ENCODE peak calls at places on chromosomes 13 and 19, in eight cellular contexts. E is colonic mucosa; G is BE2C; R is aorta; S is naive thymus-derived CD4-positive, alpha-beta T cell; Z is AG10803; T is cardiac fibroblast; A is Caco-2. U is an unnamed sample.

GRCh38 chr13:80979035-80979641 is 638.2 kb upstream of the SPRY2 start:
- DNase-seq in Z (peak), S (no peak), G (peak), E (peak), T (peak), A (peak), R (no peak), U (peak)

GRCh38 chr19:47107201-47107952 is 6.2 kb downstream of the ZC3H4 start:
- DNase-seq in R (no peak), A (peak), T (no peak), Z (no peak), G (no peak), S (peak), E (peak), U (no peak)

GRCh38 chr13:30141773-30142501 is 165.4 kb downstream of the KATNAL1 start:
- DNase-seq in Z (peak), G (no peak), S (no peak), E (no peak), R (no peak), A (no peak), T (no peak), U (no peak)

GRCh38 chr19:17420267-17420924 is 549 bp downstream of the MVB12A start:
- DNase-seq in T (peak), G (peak), S (peak), A (no peak), E (peak), Z (no peak), R (peak), U (peak)

GRCh38 chr19:53927745-53928144 is 18.7 kb downstream of the CACNG7 start:
- DNase-seq in R (no peak), S (peak), Z (peak), T (peak), A (peak), G (no peak), E (no peak), U (peak)

GRCh38 chr13:99895428-99895998 is 76.1 kb downstream of the ZIC5 start:
- DNase-seq in E (peak), Z (no peak), R (no peak), A (no peak), S (no peak), T (no peak), G (no peak), U (peak)

GRCh38 chr13:98930014-98930625 is 47.7 kb downstream of the DOCK9 start:
- DNase-seq in T (no peak), S (peak), A (peak), G (no peak), E (no peak), Z (no peak), R (no peak), U (no peak)

GRCh38 chr13:32977321-32977720 is 38.9 kb upstream of the KL start:
- DNase-seq in E (no peak), S (no peak), Z (no peak), G (no peak), A (no peak), T (no peak), R (no peak), U (no peak)

GRCh38 chr13:19573072-19573716 is 11.9 kb upstream of the TPTE2 start:
- DNase-seq in S (no peak), R (no peak), E (no peak), T (no peak), A (no peak), G (no peak), Z (no peak), U (no peak)

GRCh38 chr19:55070755-55071502 is 4.7 kb upstream of the EPS8L1 start:
- DNase-seq in A (peak), Z (peak), G (no peak), E (peak), R (peak), T (peak), S (no peak), U (no peak)

GRCh38 chr19:58296086-58296485 is 9.1 kb upstream of the ERVK3-1 start:
- DNase-seq in A (no peak), S (no peak), R (no peak), G (no peak), E (no peak), Z (peak), T (no peak), U (no peak)

GRCh38 chr19:32296694-32297093 is 48.7 kb upstream of the ZNF507 start:
- DNase-seq in S (no peak), E (no peak), Z (no peak), G (no peak), T (no peak), R (no peak), A (no peak), U (no peak)

GRCh38 chr19:33865306-33865705 is 68.6 kb downstream of the KCTD15 start:
- DNase-seq in G (no peak), A (no peak), Z (no peak), S (no peak), R (no peak), E (no peak), T (no peak), U (no peak)

GRCh38 chr19:55663846-55664536 is 9.2 kb downstream of the U2AF2 start:
- DNase-seq in E (no peak), R (no peak), G (no peak), A (no peak), T (no peak), S (no peak), Z (no peak), U (no peak)

GRCh38 chr13:111981006-111981405 is 85.9 kb upstream of the SOX1 start:
- DNase-seq in S (no peak), R (no peak), A (no peak), T (no peak), Z (no peak), E (no peak), G (no peak), U (no peak)

GRCh38 chr13:29908411-29908810 is 58.0 kb upstream of the UBL3 start:
- DNase-seq in R (no peak), A (no peak), T (peak), S (no peak), E (no peak), G (no peak), Z (peak), U (no peak)

GRCh38 chr13:99383946-99384345 is 76.7 kb upstream of the GPR183 start:
- DNase-seq in S (peak), Z (no peak), A (no peak), G (no peak), T (no peak), R (no peak), E (no peak), U (no peak)

GRCh38 chr19:11335449-11336146 is 3.9 kb downstream of the RAB3D start:
- DNase-seq in S (no peak), E (no peak), T (no peak), Z (no peak), R (no peak), G (no peak), A (no peak), U (no peak)

GRCh38 chr19:11337080-11337479 is 2.4 kb downstream of the RAB3D start:
- DNase-seq in T (no peak), S (no peak), R (no peak), A (no peak), G (no peak), E (no peak), Z (no peak), U (no peak)

GRCh38 chr19:11339254-11340098 is at the start of gene RAB3D:
- DNase-seq in G (peak), E (peak), A (peak), T (peak), Z (peak), S (peak), R (peak), U (peak)

GRCh38 chr19:11338569-11339253 is 746 bp downstream of the RAB3D start:
- DNase-seq in A (no peak), S (no peak), Z (no peak), R (no peak), G (no peak), T (no peak), E (peak), U (peak)

DNA sequence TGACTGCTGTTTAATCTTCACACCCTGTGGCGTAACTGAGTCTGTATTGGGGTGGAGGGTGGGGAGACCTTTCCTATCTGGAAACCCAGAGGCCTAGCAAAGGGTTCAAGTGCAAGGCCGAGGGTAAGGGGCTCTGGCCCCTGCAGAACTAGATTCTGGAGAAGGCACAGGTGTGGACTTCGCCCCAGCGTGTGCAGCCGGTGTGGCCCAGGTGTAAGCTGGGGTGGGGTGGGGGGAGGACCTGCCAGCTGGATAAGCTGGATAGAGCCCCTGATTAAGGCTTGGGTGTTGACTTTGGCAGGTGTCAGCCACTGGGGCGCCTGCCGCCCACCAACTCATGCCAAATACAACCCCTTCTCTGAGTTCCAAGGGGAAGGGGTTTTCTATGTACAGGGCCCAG is 1.3 kb downstream of the RAB3D start:
- DNase-seq in G (no peak), Z (no peak), S (no peak), R (no peak), A (no peak), E (peak), T (no peak), U (peak)
- H3K4me3 ChIP-seq in G (no peak), Z (peak), S (no peak), R (no peak), A (peak), E (peak), T (peak), U (no peak)

GRCh38 chr13:26882731-26883130 is 122.1 kb upstream of the GPR12 start:
- DNase-seq in A (no peak), G (no peak), S (no peak), Z (no peak), R (no peak), E (no peak), T (no peak), U (no peak)

GRCh38 chr13:26883613-26884257 is 123.1 kb upstream of the GPR12 start:
- DNase-seq in R (no peak), A (no peak), S (no peak), Z (no peak), E (no peak), G (no peak), T (no peak), U (no peak)

GRCh38 chr13:26878465-26878864 is 117.9 kb upstream of the GPR12 start:
- DNase-seq in A (no peak), Z (no peak), G (no peak), S (no peak), R (no peak), E (no peak), T (no peak), U (no peak)

GRCh38 chr13:26881154-26881553 is 120.6 kb upstream of the GPR12 start:
- DNase-seq in A (no peak), R (no peak), Z (peak), G (no peak), S (no peak), E (no peak), T (peak), U (no peak)

GRCh38 chr13:26880741-26881140 is 120.2 kb upstream of the GPR12 start:
- DNase-seq in S (no peak), Z (peak), G (no peak), T (no peak), E (no peak), R (no peak), A (no peak), U (no peak)
- H3K4me3 ChIP-seq in S (no peak), Z (peak), G (no peak), T (no peak), E (no peak), R (no peak), A (no peak), U (no peak)

GRCh38 chr13:37869756-37870488 is at the start of gene TRPC4:
- DNase-seq in S (no peak), A (peak), G (peak), T (peak), Z (peak), R (peak), E (peak), U (peak)
- H3K4me3 ChIP-seq in S (no peak), A (no peak), G (no peak), T (peak), Z (peak), R (peak), E (peak), U (peak)

GRCh38 chr13:22496803-22497508 is 683.8 kb upstream of the SGCG start:
- DNase-seq in R (no peak), E (no peak), S (no peak), A (no peak), T (no peak), Z (no peak), G (no peak), U (no peak)
- H3K4me3 ChIP-seq in R (no peak), E (no peak), S (no peak), A (no peak), T (no peak), Z (no peak), G (no peak), U (no peak)

DNA sequence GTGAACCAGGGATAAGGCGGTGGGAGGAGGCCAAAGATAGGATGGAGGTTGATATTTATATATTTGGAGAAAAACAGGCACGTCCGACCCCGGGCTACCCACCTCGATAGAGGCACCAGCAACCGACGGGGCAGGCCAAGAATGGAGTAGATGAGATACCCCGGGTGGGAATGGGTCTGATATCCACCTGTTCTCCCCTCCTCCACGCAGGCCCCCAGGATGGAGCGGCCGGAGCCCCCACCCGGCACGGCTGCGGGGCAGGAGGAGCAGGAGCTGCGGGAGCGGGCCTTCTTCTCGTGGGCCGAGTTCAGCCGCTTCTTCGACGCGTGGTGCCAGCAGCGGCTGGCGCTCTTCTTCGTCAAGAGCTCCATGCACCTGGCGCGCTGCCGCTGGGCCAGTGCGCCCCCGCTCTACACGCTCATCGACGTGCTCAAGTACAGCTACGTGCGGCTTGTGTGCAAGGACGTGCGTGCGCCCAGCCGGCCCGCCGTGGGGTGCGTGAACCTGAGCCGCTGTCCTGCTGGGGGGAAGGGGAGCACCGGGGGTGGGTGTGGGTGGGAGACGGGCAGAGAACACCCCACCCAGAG is 1.2 kb downstream of the ZSWIM9 start:
- DNase-seq in A (no peak), T (no peak), S (no peak), Z (no peak), E (no peak), G (no peak), R (no peak), U (no peak)
- H3K4me3 ChIP-seq in A (peak), T (no peak), S (no peak), Z (peak), E (no peak), G (no peak), R (no peak), U (peak)

DNA sequence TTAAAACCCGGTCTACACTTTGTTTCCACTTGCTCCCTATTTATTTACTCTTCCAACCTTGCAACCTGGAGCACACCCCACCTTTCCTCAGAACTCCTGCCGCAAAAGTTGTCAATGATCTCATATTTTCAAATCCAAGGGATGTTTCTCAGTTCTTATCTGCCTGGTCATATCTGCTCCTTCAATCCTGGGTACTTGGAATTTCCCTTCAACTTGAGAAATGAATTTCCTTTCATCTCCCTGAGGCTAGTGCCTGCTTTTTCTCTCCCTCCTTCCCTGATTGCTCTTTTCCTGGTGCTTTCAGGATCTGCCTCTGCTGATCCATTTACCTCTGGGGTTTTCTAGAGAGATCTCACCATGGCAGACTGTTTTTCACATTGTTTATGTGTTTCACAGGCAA is 154.8 kb upstream of the IRS2 start:
- DNase-seq in T (no peak), G (no peak), E (no peak), A (no peak), Z (no peak), S (no peak), R (no peak), U (no peak)
- H3K4me3 ChIP-seq in T (no peak), G (no peak), E (no peak), A (no peak), Z (no peak), S (no peak), R (no peak), U (no peak)

GRCh38 chr13:77693449-77693940 is 4.0 kb upstream of the SLAIN1 start:
- DNase-seq in S (no peak), R (no peak), G (no peak), E (no peak), T (no peak), Z (no peak), A (no peak), U (no peak)

GRCh38 chr13:77696863-77697207 is 652 bp upstream of the SLAIN1 start:
- DNase-seq in A (no peak), R (no peak), E (no peak), G (no peak), T (no peak), Z (no peak), S (no peak), U (no peak)

GRCh38 chr13:77697208-77698103 is at the start of gene SLAIN1:
- DNase-seq in A (peak), G (peak), R (peak), E (peak), S (peak), T (peak), Z (no peak), U (peak)

GRCh38 chr13:77698211-77699058 is 948 bp downstream of the SLAIN1 start:
- DNase-seq in T (peak), S (peak), Z (peak), R (peak), A (no peak), E (peak), G (peak), U (peak)

GRCh38 chr13:77696006-77696862 is 1.3 kb upstream of the SLAIN1 start:
- DNase-seq in S (peak), E (no peak), A (no peak), T (no peak), Z (no peak), G (no peak), R (no peak), U (no peak)
- H3K4me3 ChIP-seq in S (peak), E (no peak), A (no peak), T (no peak), Z (no peak), G (no peak), R (peak), U (no peak)

DNA sequence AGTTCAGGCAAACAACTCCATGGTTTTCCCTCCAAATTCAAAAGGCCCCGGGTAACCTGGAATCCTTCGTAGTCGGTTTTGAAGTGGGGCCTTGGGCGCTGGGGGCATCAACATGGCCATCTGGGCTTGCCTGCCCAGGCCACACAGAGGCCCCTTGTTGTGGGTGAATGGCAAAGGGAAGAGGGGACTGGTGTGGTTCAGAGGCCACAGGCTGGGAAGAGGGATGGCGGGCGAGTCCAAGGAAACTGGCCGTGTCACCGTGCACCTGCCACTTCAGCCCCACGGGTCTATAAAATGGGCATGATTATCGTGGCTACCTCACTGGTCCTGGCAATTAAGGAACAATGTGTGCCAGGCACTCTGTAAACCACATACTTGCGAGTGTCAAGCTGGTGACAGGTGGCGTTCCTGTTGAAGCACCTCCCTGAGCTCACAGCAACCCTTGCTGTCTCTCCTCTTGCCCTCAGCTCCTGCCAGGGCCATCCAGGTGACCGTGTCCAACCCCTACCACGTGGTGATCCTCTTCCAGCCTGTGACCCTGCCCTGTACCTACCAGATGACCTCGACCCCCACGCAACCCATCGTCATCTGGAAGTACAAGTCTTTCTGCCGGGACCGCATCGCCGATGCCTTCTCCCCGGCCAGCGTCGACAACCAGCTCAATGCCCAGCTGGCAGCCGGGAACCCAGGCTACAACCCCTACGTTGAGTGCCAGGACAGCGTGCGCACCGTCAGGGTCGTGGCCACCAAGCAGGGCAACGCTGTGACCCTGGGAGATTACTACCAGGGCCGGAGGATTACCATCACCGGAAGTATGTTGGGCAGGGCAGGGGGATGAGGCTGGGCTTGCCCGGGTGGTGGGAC is 1.3 kb downstream of the LSR start:
- DNase-seq in T (no peak), S (no peak), A (no peak), R (no peak), G (no peak), E (peak), Z (no peak), U (no peak)
- H3K4me3 ChIP-seq in T (no peak), S (peak), A (peak), R (no peak), G (no peak), E (peak), Z (no peak), U (peak)

DNA sequence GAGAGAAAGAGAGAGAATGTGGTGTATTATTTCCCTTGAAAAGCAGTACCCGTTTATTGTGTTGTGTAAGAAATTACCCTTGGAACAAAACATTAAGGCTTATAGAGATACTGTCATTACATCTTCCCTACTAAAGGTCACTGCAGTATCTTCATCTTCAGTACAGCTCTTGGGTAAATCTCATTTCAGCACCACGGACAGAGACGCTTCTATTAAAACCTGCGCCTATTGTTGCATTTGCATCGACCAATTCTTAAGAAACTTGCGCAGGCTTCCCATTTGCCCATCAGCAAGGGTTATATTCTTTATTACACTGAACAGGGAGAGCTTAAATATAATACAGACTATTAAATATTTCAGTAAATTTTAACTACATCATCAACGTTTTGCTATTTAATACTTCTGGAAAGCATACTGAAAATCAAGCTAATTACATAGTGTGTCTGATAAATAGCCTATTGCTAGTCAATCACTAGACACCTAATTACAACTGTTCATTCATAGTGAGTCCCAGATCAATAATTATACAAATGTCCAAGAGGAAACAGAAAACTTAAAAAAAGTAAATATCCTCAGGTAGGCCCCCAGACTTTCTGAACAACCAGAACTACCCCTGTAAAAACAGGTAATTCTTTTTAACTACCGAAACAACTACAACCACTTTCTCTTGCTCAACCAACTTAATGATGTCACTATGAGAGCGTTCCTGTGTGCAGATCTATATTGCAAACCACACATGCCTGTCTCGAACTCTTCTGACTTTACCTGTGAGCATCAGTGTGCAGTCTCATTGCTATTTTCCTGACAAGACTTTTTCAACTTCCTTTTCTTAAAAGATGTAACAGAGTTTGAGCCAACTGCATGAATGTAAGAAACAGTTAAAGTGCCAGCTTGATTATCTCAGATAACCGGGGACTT is 350.5 kb downstream of the LIG4 start:
- DNase-seq in Z (peak), T (peak), S (no peak), E (no peak), A (no peak), R (no peak), G (no peak), U (peak)
- H3K4me3 ChIP-seq in Z (peak), T (no peak), S (no peak), E (no peak), A (no peak), R (no peak), G (peak), U (no peak)

U was measured in H7.